ENCODE peak calls at places on chromosomes 3 and 15, in five cellular contexts. B is transverse colon, R is suprapubic skin, E is cardiac muscle cell, S is SJSA1. Y is an unnamed sample.

GRCh38 chr15:59237119-59237853 is 30.6 kb downstream of the LDHAL6B start:
- DNase-seq in B (no peak), R (no peak), E (no peak), S (no peak), Y (no peak)

GRCh38 chr3:172626241-172626640 is 84.6 kb downstream of the NCEH1 start:
- DNase-seq in B (no peak), R (no peak), E (peak), S (peak), Y (no peak)

GRCh38 chr3:13452490-13453335 is 27.4 kb upstream of the HDAC11 start:
- DNase-seq in B (peak), R (no peak), E (peak), S (no peak), Y (peak)

GRCh38 chr3:104102386-104102785 is 1264.3 kb upstream of the ALCAM start:
- DNase-seq in B (no peak), R (no peak), E (peak), S (no peak), Y (no peak)

GRCh38 chr3:15051531-15051930 is 13.6 kb downstream of the MRPS25 start:
- DNase-seq in B (peak), R (no peak), E (peak), S (no peak), Y (peak)

GRCh38 chr3:194184265-194184751 is 48.4 kb downstream of the HES1 start:
- DNase-seq in B (no peak), R (no peak), E (no peak), S (no peak), Y (no peak)

GRCh38 chr15:84591815-84592214 is 9.0 kb upstream of the ZSCAN2 start:
- DNase-seq in B (no peak), R (no peak), E (no peak), S (no peak), Y (no peak)

GRCh38 chr3:183826854-183827253 is 1.5 kb upstream of the MAP6D1 start:
- DNase-seq in B (no peak), R (no peak), E (no peak), S (no peak), Y (no peak)

DNA sequence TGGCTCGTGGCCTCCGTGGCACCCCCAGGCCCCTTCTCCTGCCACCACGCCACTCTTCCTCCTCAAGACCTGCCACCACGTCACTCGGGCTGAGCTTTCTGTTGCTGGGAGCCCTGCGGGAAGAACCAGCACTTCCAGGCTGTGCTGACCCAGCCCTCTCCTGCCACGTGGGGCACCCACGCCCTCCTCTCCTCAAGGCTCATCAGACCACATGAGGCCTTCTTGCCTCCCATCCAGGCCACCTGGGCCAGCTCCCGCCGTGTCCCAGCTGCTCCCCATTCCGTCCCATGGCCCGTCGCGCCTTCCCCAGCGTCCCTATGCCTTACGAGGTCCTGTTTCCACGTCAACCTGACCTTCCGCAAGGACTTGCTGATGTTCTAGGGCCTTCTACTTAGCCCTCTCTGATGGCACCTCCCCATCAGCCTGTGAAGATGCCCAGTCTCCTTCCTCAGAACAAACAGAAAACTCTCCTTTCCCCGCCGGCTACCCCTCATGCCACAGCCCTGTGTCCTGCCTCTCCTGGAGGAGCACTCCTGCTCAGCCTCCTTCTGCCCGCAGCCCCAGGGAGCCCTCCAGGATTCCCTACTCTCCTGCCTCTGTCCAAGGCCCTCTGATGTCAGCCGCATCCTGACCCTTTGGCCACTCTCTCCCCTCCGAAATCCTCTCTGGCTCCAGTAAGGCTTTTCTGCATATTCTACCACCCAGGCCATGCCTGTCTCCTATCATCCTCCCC is 71.1 kb upstream of the BLM start:
- DNase-seq in B (no peak), R (no peak), E (no peak), S (no peak), Y (no peak)
- H3K27ac ChIP-seq in B (no peak), R (no peak), E (no peak), S (no peak), Y (no peak)

DNA sequence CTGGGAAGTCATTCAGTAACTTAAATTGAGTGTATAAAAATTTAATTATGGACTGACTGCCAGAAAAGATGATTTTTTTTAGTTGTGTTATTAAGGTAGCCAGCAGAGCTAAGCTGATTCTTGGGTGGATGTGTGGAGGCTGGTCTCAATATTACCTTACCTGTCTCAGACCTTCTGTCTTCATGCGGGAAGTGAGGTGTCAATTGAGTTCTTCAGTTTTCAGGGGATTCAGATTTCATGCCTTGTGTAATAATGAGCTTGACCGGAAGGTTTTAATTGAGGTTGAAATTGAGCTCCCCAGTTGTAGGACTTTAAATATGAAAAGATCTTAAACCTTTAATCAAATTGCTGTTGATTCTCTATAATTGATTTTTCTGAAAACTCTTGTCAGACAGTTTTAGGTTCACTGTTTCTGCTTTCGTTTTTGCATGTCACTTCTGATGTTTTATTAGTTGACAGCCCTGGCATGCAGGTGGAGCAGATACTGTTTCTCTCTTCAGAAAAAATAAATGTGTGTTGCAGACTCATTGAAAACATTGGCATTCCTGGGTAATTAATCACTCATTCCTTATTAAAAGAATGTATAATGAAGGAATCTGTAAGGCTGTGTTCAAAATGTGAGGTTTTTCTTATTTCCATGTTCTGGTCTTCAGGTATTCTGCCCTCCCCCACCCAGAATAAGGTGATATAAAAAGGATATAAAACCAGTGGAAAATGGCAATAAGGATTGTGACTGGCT is 54.5 kb downstream of the PSMD6 start:
- DNase-seq in B (no peak), R (no peak), E (peak), S (no peak), Y (no peak)
- H3K4me3 ChIP-seq in B (peak), R (peak), E (no peak), S (no peak), Y (peak)

GRCh38 chr3:43181202-43181910 is 75.5 kb upstream of the POMGNT2 start:
- DNase-seq in B (peak), R (no peak), E (no peak), S (no peak), Y (no peak)
- H3K27ac ChIP-seq in B (no peak), R (no peak), E (no peak), S (no peak), Y (peak)

DNA sequence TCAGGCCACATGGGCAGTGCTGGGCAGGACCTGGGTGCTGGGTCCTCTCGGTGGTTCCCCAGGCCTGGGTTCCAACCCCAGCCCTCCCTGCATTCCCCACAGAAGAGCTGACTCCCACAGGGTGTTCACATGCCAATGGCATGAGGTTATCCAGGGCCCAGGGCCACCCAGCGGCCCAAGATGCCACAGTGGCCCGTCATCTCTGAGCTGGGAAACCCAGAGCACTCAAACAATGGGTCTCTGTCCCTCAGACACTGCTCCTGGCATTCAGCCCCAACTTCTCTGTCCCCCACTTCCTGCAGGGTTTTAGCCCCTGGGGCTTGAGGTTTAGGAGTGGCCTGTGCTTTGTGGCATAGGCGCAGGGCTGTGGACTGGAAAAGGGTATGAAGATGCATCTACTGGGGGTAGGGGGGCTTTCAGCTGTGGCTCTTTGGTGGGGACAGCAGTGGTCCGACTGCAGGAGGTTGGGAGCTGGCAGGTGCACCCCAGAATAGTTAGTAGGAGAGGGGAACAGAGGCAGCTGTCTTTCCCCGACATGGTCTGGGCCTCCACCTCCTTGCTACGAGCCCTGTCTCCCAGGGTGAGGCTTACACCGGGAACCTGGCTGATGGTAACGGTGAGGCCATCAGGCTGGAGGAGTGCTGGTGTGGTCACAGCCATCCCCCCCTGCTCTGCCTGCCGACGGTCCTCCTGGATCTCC is 1.7 kb downstream of the CCDC9B start:
- DNase-seq in B (peak), R (no peak), E (peak), S (peak), Y (no peak)
- H3K4me3 ChIP-seq in B (peak), R (peak), E (no peak), S (peak), Y (no peak)

GRCh38 chr3:119700920-119701734 is 1.7 kb upstream of the CFAP91 start:
- DNase-seq in B (no peak), R (no peak), E (no peak), S (no peak), Y (no peak)

GRCh38 chr3:119697394-119697793 is 5.4 kb upstream of the CFAP91 start:
- DNase-seq in B (no peak), R (no peak), E (no peak), S (no peak), Y (no peak)

GRCh38 chr3:119703900-119704531 is 1.2 kb downstream of the CFAP91 start:
- DNase-seq in B (no peak), R (no peak), E (no peak), S (no peak), Y (no peak)

GRCh38 chr3:119700269-119700919 is 2.4 kb upstream of the CFAP91 start:
- DNase-seq in B (peak), R (no peak), E (peak), S (no peak), Y (peak)

DNA sequence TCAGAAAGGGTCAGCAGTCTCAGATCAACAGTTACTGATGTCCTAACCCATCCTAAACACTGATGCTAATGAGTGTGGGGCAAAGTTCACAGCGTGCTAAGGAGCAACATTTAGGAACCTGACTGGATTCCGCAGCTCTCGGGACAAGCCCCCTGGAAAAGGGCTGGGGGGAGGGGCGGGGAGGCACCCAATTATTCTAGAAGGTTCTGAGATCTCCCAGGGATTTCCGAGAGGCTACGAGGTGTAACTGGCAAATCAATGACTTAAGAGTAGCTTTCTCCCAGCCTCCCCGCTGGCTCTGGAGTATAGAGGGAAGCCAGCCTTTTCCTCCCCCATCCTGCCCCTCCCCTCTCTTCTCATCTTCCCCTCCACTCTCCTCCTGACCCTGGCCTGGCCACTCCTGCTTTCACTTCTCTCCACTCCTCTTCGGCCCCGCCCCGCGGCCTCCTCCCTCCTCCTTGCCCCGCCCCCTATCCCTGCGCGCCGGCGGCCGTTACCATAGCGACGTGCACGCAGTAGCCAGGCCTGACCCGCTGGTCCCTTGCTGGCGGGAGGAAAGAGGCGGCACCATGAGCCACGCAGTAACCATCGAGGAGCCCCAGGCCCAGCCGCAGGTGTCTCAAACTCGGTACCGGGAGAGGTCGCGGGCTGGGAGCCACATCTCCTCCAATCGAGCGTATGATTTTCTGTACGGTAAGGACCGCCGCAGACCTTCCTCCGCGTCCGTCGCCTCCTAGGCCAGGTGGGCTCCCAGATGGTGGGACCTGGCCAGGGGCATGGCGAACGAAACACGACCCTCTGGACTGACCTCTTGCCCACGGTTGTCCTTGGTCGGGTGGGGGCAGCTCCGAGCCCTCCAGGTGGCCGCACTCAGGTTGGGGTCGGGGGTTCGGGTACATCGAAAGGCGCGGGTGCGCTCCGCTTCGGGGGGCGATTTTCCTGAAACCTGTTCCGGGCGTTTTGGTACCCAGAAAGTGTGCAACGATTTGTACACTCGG is at the start of gene CFAP91:
- DNase-seq in B (peak), R (peak), E (peak), S (peak), Y (peak)
- H3K27ac ChIP-seq in B (peak), R (no peak), E (no peak), S (no peak), Y (peak)

GRCh38 chr15:92393994-92394326 is 279 bp downstream of the ST8SIA2 start:
- DNase-seq in B (no peak), R (no peak), E (peak), S (no peak), Y (no peak)

GRCh38 chr15:92393287-92393993 is at the start of gene ST8SIA2:
- DNase-seq in B (no peak), R (no peak), E (peak), S (peak), Y (no peak)

GRCh38 chr15:92391640-92392039 is 2.0 kb upstream of the ST8SIA2 start:
- DNase-seq in B (no peak), R (no peak), E (peak), S (no peak), Y (no peak)

GRCh38 chr15:92392966-92393286 is 755 bp upstream of the ST8SIA2 start:
- DNase-seq in B (no peak), R (no peak), E (no peak), S (no peak), Y (no peak)

GRCh38 chr15:92392462-92392861 is 1.2 kb upstream of the ST8SIA2 start:
- DNase-seq in B (no peak), R (no peak), E (no peak), S (no peak), Y (no peak)
- H3K4me3 ChIP-seq in B (no peak), R (no peak), E (no peak), S (no peak), Y (no peak)

GRCh38 chr3:39140341-39140971 is 12.9 kb downstream of the CSRNP1 start:
- DNase-seq in B (no peak), R (no peak), E (no peak), S (no peak), Y (no peak)

GRCh38 chr3:39139442-39139841 is 13.9 kb downstream of the CSRNP1 start:
- DNase-seq in B (no peak), R (no peak), E (no peak), S (no peak), Y (no peak)

GRCh38 chr3:39137991-39138803 is 15.2 kb downstream of the CSRNP1 start:
- DNase-seq in B (no peak), R (no peak), E (no peak), S (no peak), Y (no peak)

GRCh38 chr3:39137435-39137936 is 15.9 kb downstream of the CSRNP1 start:
- DNase-seq in B (no peak), R (no peak), E (no peak), S (no peak), Y (no peak)

DNA sequence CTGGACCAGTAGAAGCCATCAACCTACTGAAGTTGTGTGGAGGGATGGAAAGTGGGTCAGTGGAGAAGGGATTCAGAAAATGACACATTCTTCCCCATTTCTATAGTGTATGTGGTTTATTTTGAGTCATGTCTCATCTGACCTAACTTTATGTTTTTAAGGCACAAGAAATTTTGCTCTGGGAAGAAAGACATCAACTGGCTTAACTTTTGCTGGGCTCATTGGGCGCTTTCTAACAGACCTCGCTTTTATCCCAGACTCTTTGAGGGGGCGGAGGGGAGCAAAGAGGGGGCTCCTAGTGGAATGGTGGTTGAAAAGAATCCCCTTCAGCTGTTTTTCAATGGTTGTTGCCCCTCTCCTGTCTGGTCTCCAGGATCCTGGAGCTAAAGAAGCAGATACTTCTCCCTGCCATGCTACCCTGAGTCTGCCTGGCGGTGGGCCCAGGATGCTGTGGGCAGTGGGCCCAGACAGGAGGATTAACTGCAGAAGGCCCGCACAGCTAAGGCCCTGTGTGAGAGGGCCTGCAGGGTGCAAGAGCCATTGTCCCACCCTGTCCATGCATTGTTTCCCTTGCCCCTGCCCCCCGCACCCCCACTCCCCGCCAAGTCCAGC is 14.5 kb downstream of the CSRNP1 start:
- DNase-seq in B (peak), R (no peak), E (peak), S (no peak), Y (no peak)
- H3K27ac ChIP-seq in B (peak), R (no peak), E (no peak), S (no peak), Y (no peak)

GRCh38 chr3:128426128-128426921 is 40.4 kb downstream of the DNAJB8 start:
- DNase-seq in B (peak), R (no peak), E (peak), S (no peak), Y (peak)
- H3K4me3 ChIP-seq in B (peak), R (peak), E (peak), S (no peak), Y (no peak)